ENCODE peak calls at places on chromosomes 1 and 21, in four cellular contexts. N is WTC11, L is AML-193, A is MCF 10A. T is an unnamed sample.

GRCh38 chr1:209249280-209249670 is 334.2 kb upstream of the CAMK1G start:
- DNase-seq in N (no peak), L (no peak), A (no peak), T (no peak)

GRCh38 chr1:15994590-15995351 is 9.3 kb upstream of the SRARP start:
- DNase-seq in N (peak; percentile 60), L (peak; percentile 46), A (peak; percentile 77), T (no peak)

GRCh38 chr1:13759072-13759471 is 59.1 kb downstream of the PRDM2 start:
- DNase-seq in N (no peak), L (no peak), A (no peak), T (peak; percentile 76)

GRCh38 chr21:43021756-43022600 is 47.6 kb downstream of the PKNOX1 start:
- DNase-seq in N (no peak), L (no peak), A (no peak), T (no peak)

GRCh38 chr1:184075040-184076029 is 23.8 kb downstream of the TSEN15 start:
- DNase-seq in N (no peak), L (peak; percentile 70), A (peak; percentile 72), T (peak; percentile 43)

GRCh38 chr21:46355161-46356004 is 31.4 kb downstream of the PCNT start:
- DNase-seq in N (no peak), L (no peak), A (no peak), T (no peak)

GRCh38 chr1:197868751-197869501 is 33.5 kb upstream of the C1orf53 start:
- DNase-seq in N (peak; percentile 27), L (peak; percentile 45), A (peak; percentile 86), T (peak; percentile 29)

GRCh38 chr1:94110021-94110761 is 10.8 kb downstream of the ABCA4 start:
- DNase-seq in N (no peak), L (no peak), A (no peak), T (no peak)

GRCh38 chr1:156025873-156026272 is 5.1 kb upstream of the SSR2 start:
- DNase-seq in N (peak; percentile 72), L (peak; percentile 60), A (no peak), T (no peak)

GRCh38 chr1:182337736-182338571 is 53.6 kb downstream of the GLUL start:
- DNase-seq in N (no peak), L (no peak), A (no peak), T (no peak)

GRCh38 chr1:19918057-19918456 is 5.4 kb downstream of the PLA2G2E start:
- DNase-seq in N (peak; percentile 88), L (peak; percentile 32), A (peak; percentile 84), T (peak; percentile 19)

GRCh38 chr1:226638608-226639007 is 90.0 kb downstream of the STUM start:
- DNase-seq in N (no peak), L (no peak), A (no peak), T (no peak)

GRCh38 chr21:27495836-27496235 is 528.9 kb upstream of the ADAMTS5 start:
- DNase-seq in N (no peak), L (no peak), A (no peak), T (no peak)

GRCh38 chr21:43306911-43307676 is 119.8 kb downstream of the SIK1 start:
- DNase-seq in N (no peak), L (no peak), A (peak; percentile 92), T (peak; percentile 89)

GRCh38 chr1:171142451-171143121 is 42.5 kb upstream of the FMO2 start:
- DNase-seq in N (no peak), L (no peak), A (peak; percentile 72), T (no peak)

GRCh38 chr1:164753521-164754077 is 194.6 kb downstream of the PBX1 start:
- DNase-seq in N (no peak), L (no peak), A (no peak), T (no peak)

GRCh38 chr1:26094677-26095383 is 16.8 kb upstream of the PDIK1L start:
- DNase-seq in N (peak; percentile 72), L (no peak), A (no peak), T (peak; percentile 39)

GRCh38 chr1:47693115-47693514 is 255.3 kb downstream of the FOXD2 start:
- DNase-seq in N (no peak), L (no peak), A (no peak), T (no peak)

GRCh38 chr1:203789966-203790365 is 5.5 kb upstream of the ZBED6 start:
- DNase-seq in N (no peak), L (no peak), A (no peak), T (no peak)

GRCh38 chr1:229130028-229130668 is 140.8 kb upstream of the RAB4A start:
- DNase-seq in N (no peak), L (peak; percentile 95), A (no peak), T (no peak)

GRCh38 chr1:38872401-38873026 is 634 bp downstream of the MYCBP start:
- DNase-seq in N (peak; percentile 20), L (peak; percentile 9), A (no peak), T (peak; percentile 20)

GRCh38 chr1:217482356-217483102 is 148.4 kb downstream of the GPATCH2 start:
- DNase-seq in N (no peak), L (peak; percentile 9), A (peak; percentile 82), T (peak; percentile 80)

GRCh38 chr1:26702680-26703038 is 6.8 kb downstream of the ARID1A start:
- DNase-seq in N (no peak), L (no peak), A (no peak), T (no peak)

GRCh38 chr1:220526294-220526693 is 1.6 kb upstream of the MARK1 start:
- DNase-seq in N (peak; percentile 18), L (no peak), A (peak; percentile 60), T (no peak)

GRCh38 chr1:8740034-8740449 is 77.4 kb downstream of the RERE start:
- DNase-seq in N (no peak), L (no peak), A (peak; percentile 57), T (peak; percentile 84)

GRCh38 chr1:113046569-113046968 is 26.4 kb upstream of the LRIG2 start:
- DNase-seq in N (no peak), L (peak; percentile 68), A (no peak), T (no peak)

GRCh38 chr1:56137829-56138505 is 441.4 kb downstream of the PLPP3 start:
- DNase-seq in N (no peak), L (no peak), A (peak; percentile 18), T (no peak)

GRCh38 chr1:206116191-206116872 is 856 bp downstream of the AVPR1B start:
- DNase-seq in N (peak; percentile 16), L (no peak), A (no peak), T (no peak)

GRCh38 chr1:201450721-201451291 is 18.2 kb downstream of the PHLDA3 start:
- DNase-seq in N (peak; percentile 39), L (no peak), A (no peak), T (no peak)

GRCh38 chr21:26834181-26834945 is 10.8 kb downstream of the ADAMTS1 start:
- DNase-seq in N (no peak), L (no peak), A (no peak), T (no peak)